ENCODE peak calls at places on chromosomes 3 and 15, in five cellular contexts. J, G, W, C and A are unnamed samples.

GRCh38 chr3:196489747-196490146 is 13.8 kb downstream of the RNF168 start:
- DNase-seq in J (no peak), G (no peak), W (no peak), C (no peak), A (no peak)

GRCh38 chr3:126557415-126557745 is 1.4 kb downstream of the C3orf22 start:
- DNase-seq in J (no peak), G (no peak), W (peak), C (peak), A (no peak)

GRCh38 chr15:55344206-55344605 is 25.2 kb downstream of the PIGB start:
- DNase-seq in J (peak), G (peak), W (no peak), C (no peak), A (no peak)

GRCh38 chr3:134916276-134916961 is 121.4 kb downstream of the EPHB1 start:
- DNase-seq in J (no peak), G (no peak), W (no peak), C (no peak), A (no peak)

GRCh38 chr3:172595648-172596393 is 72.6 kb upstream of the TNFSF10 start:
- DNase-seq in J (peak), G (peak), W (peak), C (no peak), A (peak)

GRCh38 chr3:130816873-130817445 is 70.3 kb upstream of the PIK3R4 start:
- DNase-seq in J (no peak), G (no peak), W (no peak), C (no peak), A (no peak)

GRCh38 chr3:46112296-46112695 is 85.0 kb upstream of the XCR1 start:
- DNase-seq in J (no peak), G (peak), W (no peak), C (no peak), A (no peak)

GRCh38 chr3:144364797-144365196 is 393.2 kb downstream of the DIPK2A start:
- DNase-seq in J (no peak), G (no peak), W (no peak), C (no peak), A (no peak)

GRCh38 chr3:182562274-182562673 is 231.0 kb upstream of the ATP11B start:
- DNase-seq in J (no peak), G (no peak), W (no peak), C (no peak), A (no peak)

GRCh38 chr15:90912770-90913075 is 9.6 kb downstream of the MAN2A2 start:
- DNase-seq in J (no peak), G (no peak), W (no peak), C (no peak), A (no peak)

GRCh38 chr3:13927295-13927694 is 47.4 kb upstream of the WNT7A start:
- DNase-seq in J (no peak), G (no peak), W (no peak), C (no peak), A (no peak)
- TF ChIP-seq CTCF in J (no peak), G (peak), W (no peak), C (peak), A (peak)

DNA sequence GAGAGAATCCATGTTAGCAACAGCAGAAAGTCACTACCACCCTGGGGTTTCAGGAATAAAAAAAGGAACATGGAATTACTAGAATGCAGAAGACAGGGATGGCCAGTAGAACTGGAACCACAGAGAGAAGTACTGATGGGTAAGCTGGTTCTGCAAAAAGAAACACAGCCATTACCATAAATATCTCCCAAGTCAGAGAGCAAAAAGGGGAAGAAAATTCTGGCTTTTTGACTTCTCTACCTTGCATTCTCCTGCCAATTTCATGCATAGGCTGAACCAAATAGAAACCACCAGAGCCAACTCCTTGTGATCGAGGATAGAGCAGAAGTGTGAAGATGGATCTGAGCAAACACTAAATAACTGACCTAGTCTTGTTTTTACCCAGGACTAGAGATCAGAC is 550.4 kb upstream of the NAALADL2 start:
- DNase-seq in J (no peak), G (no peak), W (no peak), C (no peak), A (no peak)
- TF ChIP-seq CTCF in J (no peak), G (no peak), W (no peak), C (no peak), A (no peak)

GRCh38 chr15:84934942-84935729 is 46.5 kb upstream of the PDE8A start:
- DNase-seq in J (no peak), G (no peak), W (no peak), C (no peak), A (peak)
- TF ChIP-seq CTCF in J (no peak), G (peak), W (no peak), C (no peak), A (peak)

DNA sequence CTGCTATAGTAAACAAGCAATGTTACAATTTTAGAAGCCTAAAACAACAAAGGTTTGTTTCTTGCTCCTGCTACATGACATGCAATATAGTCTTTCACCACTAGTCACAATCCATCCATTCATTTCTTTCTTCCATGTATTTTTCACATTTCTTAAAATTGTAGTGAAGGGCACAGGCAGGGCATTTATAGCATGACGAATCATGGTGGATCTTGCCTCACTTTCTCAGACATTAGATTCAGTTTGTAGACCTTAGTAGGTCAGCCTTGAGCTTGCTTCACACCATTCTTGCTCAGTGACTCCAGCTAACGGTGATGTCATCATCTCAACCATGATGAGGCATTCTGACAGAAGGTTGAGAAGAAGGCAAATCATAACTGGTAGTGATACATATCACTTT is 546.8 kb downstream of the TBL1XR1 start:
- DNase-seq in J (no peak), G (peak), W (no peak), C (no peak), A (no peak)
- TF ChIP-seq CTCF in J (no peak), G (peak), W (no peak), C (peak), A (peak)